ENCODE peak calls at places on chromosomes 1 and 21, in nine cellular contexts. O, H, K, Y, I, V, N, J and G are unnamed samples.
A peak's percentile ranks its signal among the peaks of the same experiment; 100 is the strongest.

GRCh38 chr1:14778882-14779594 is 180.6 kb downstream of the KAZN start:
- DNase-seq in O (no peak), H (no peak), K (no peak), Y (no peak), I (peak; percentile 5), V (no peak), N (no peak), J (peak; percentile 26), G (no peak)

GRCh38 chr1:200411406-200412257 is 1.8 kb upstream of the ZNF281 start:
- DNase-seq in O (no peak), H (no peak), K (no peak), Y (no peak), I (no peak), V (no peak), N (no peak), J (no peak), G (no peak)

GRCh38 chr1:75616436-75617433 is 5.8 kb upstream of the SLC44A5 start:
- DNase-seq in O (no peak), H (no peak), K (no peak), Y (peak; percentile 5), I (no peak), V (no peak), N (no peak), J (no peak), G (no peak)

GRCh38 chr1:39088658-39089057 is 62.5 kb downstream of the NDUFS5 start:
- DNase-seq in O (no peak), H (no peak), K (no peak), Y (no peak), I (peak; percentile 24), V (no peak), N (no peak), J (no peak), G (no peak)

GRCh38 chr1:226108935-226109828 is 46.7 kb downstream of the H3-3A start:
- DNase-seq in O (no peak), H (no peak), K (no peak), Y (no peak), I (no peak), V (no peak), N (no peak), J (no peak), G (no peak)

GRCh38 chr1:201883786-201884185 is 4.9 kb upstream of the SHISA4 start:
- DNase-seq in O (no peak), H (no peak), K (no peak), Y (no peak), I (no peak), V (no peak), N (no peak), J (peak; percentile 87), G (no peak)

GRCh38 chr1:2342384-2343022 is 48.9 kb downstream of the MORN1 start:
- DNase-seq in O (no peak), H (no peak), K (no peak), Y (no peak), I (no peak), V (no peak), N (no peak), J (no peak), G (no peak)

GRCh38 chr1:50978144-50978851 is 8.3 kb downstream of the CDKN2C start:
- DNase-seq in O (peak; percentile 70), H (no peak), K (no peak), Y (no peak), I (peak; percentile 26), V (no peak), N (peak; percentile 9), J (peak; percentile 83), G (no peak)

GRCh38 chr1:24450321-24450720 is 34.7 kb downstream of the NIPAL3 start:
- DNase-seq in O (no peak), H (no peak), K (no peak), Y (no peak), I (no peak), V (no peak), N (no peak), J (no peak), G (no peak)

GRCh38 chr21:35921471-35921870 is 138.9 kb downstream of the SETD4 start:
- DNase-seq in O (no peak), H (no peak), K (no peak), Y (no peak), I (no peak), V (no peak), N (no peak), J (no peak), G (no peak)

GRCh38 chr1:206954616-206955342 is 8.5 kb upstream of the PIGR start:
- DNase-seq in O (no peak), H (no peak), K (no peak), Y (no peak), I (no peak), V (no peak), N (no peak), J (peak; percentile 42), G (no peak)